ENCODE peak calls at places on chromosomes 13 and 19, in eight cellular contexts. R is activated CD8-positive, alpha-beta memory T cell treated with anti-CD3 and anti-CD28 coated beads for 48 hours; V is foreskin fibroblast; L is NAMALWA; D is mucosa of gallbladder; N is smooth muscle cell of the brain vasculature; Z is CD8-positive, alpha-beta memory T cell; T is NCI-H1694 treated with DMSO at 0.1 percent for 48 hours. G is an unnamed sample.

GRCh38 chr19:6532244-6532999 is 1.6 kb downstream of the TNFSF9 start:
- DNase-seq in T (no peak), D (no peak), N (no peak), R (no peak), L (peak; percentile 64), V (no peak), Z (no peak), G (no peak)

GRCh38 chr19:18611327-18612050 is 1.2 kb upstream of the TMEM59L start:
- DNase-seq in Z (no peak), D (no peak), R (no peak), V (no peak), L (no peak), N (no peak), T (no peak), G (no peak)

GRCh38 chr13:96860829-96861228 is 133.4 kb downstream of the OXGR1 start:
- DNase-seq in D (no peak), L (no peak), N (no peak), R (no peak), V (no peak), Z (no peak), T (no peak), G (no peak)

GRCh38 chr19:35901854-35902661 is at the start of gene HCST:
- DNase-seq in T (no peak), R (no peak), V (peak; percentile 63), N (no peak), D (no peak), Z (peak; percentile 68), L (peak; percentile 80), G (no peak)

GRCh38 chr19:36213793-36214387 is 575 bp downstream of the ZNF565 start:
- DNase-seq in D (no peak), Z (no peak), T (no peak), V (no peak), L (peak; percentile 26), N (no peak), R (no peak), G (peak; percentile 6)

GRCh38 chr13:32246468-32246867 is 68.7 kb downstream of the ZAR1L start:
- DNase-seq in T (no peak), V (peak; percentile 77), L (peak; percentile 79), D (peak; percentile 43), N (peak; percentile 49), Z (no peak), R (no peak), G (peak; percentile 38)

GRCh38 chr13:42065414-42065813 is 17.0 kb downstream of the DGKH start:
- DNase-seq in N (no peak), L (no peak), D (no peak), V (no peak), Z (no peak), R (no peak), T (no peak), G (no peak)

GRCh38 chr13:76330756-76331155 is 555.4 kb downstream of the KCTD12 start:
- DNase-seq in L (no peak), R (no peak), Z (no peak), T (no peak), V (no peak), N (no peak), D (no peak), G (no peak)

GRCh38 chr19:39325778-39326680 is 5.4 kb upstream of the LRFN1 start:
- DNase-seq in V (no peak), L (peak; percentile 39), D (no peak), R (no peak), N (no peak), T (no peak), Z (peak; percentile 14), G (no peak)

G was measured in prostate gland.